ENCODE peak calls at places on chromosomes 4 and X, in eight cellular contexts. One of them, this sample, is unnamed.

GRCh38 chr4:3372933-3373465 is 68.8 kb upstream of the HGFAC start:
- DNase-seq in stimulated activated CD4-positive, alpha-beta T cell treated with anti-CD3 and anti-CD28 coated beads, Interleukin-4, amount 100 ng/mL, for 48 hours: no peak
- DNase-seq in iris pigment epithelial cell: no peak
- DNase-seq in Caco-2: no peak
- DNase-seq in left cardiac atrium: peak; percentile 76
- DNase-seq in stimulated activated CD8-positive, alpha-beta memory T cell treated with anti-CD3 and anti-CD28 coated beads, Interleukin-7, amount 100 ng/mL, for 24 hours: no peak
- DNase-seq in HTR-8/SVneo: no peak
- DNase-seq in fibroblast of gingiva: no peak
- DNase-seq in this sample: no peak

GRCh38 chrX:9942086-9942485 is 25.1 kb upstream of the CLDN34 start:
- DNase-seq in HTR-8/SVneo: no peak
- DNase-seq in left cardiac atrium: no peak
- DNase-seq in stimulated activated CD4-positive, alpha-beta T cell treated with anti-CD3 and anti-CD28 coated beads, Interleukin-4, amount 100 ng/mL, for 48 hours: peak; percentile 44
- DNase-seq in iris pigment epithelial cell: no peak
- DNase-seq in stimulated activated CD8-positive, alpha-beta memory T cell treated with anti-CD3 and anti-CD28 coated beads, Interleukin-7, amount 100 ng/mL, for 24 hours: peak; percentile 21
- DNase-seq in fibroblast of gingiva: no peak
- DNase-seq in Caco-2: no peak
- DNase-seq in this sample: no peak

GRCh38 chr4:12319765-12320164 is 891.1 kb upstream of the HS3ST1 start:
- DNase-seq in stimulated activated CD4-positive, alpha-beta T cell treated with anti-CD3 and anti-CD28 coated beads, Interleukin-4, amount 100 ng/mL, for 48 hours: no peak
- DNase-seq in iris pigment epithelial cell: no peak
- DNase-seq in stimulated activated CD8-positive, alpha-beta memory T cell treated with anti-CD3 and anti-CD28 coated beads, Interleukin-7, amount 100 ng/mL, for 24 hours: no peak
- DNase-seq in HTR-8/SVneo: no peak
- DNase-seq in Caco-2: no peak
- DNase-seq in fibroblast of gingiva: no peak
- DNase-seq in left cardiac atrium: no peak
- DNase-seq in this sample: no peak

GRCh38 chr4:19575959-19576358 is 675.7 kb upstream of the SLIT2 start:
- DNase-seq in fibroblast of gingiva: peak; percentile 10
- DNase-seq in stimulated activated CD8-positive, alpha-beta memory T cell treated with anti-CD3 and anti-CD28 coated beads, Interleukin-7, amount 100 ng/mL, for 24 hours: no peak
- DNase-seq in stimulated activated CD4-positive, alpha-beta T cell treated with anti-CD3 and anti-CD28 coated beads, Interleukin-4, amount 100 ng/mL, for 48 hours: no peak
- DNase-seq in iris pigment epithelial cell: peak; percentile 28
- DNase-seq in Caco-2: no peak
- DNase-seq in HTR-8/SVneo: no peak
- DNase-seq in left cardiac atrium: no peak
- DNase-seq in this sample: no peak

GRCh38 chrX:8803326-8803725 is 2.1 kb upstream of the FAM9A start:
- DNase-seq in HTR-8/SVneo: no peak
- DNase-seq in stimulated activated CD8-positive, alpha-beta memory T cell treated with anti-CD3 and anti-CD28 coated beads, Interleukin-7, amount 100 ng/mL, for 24 hours: no peak
- DNase-seq in stimulated activated CD4-positive, alpha-beta T cell treated with anti-CD3 and anti-CD28 coated beads, Interleukin-4, amount 100 ng/mL, for 48 hours: no peak
- DNase-seq in fibroblast of gingiva: no peak
- DNase-seq in Caco-2: no peak
- DNase-seq in iris pigment epithelial cell: no peak
- DNase-seq in left cardiac atrium: no peak
- DNase-seq in this sample: no peak

GRCh38 chr4:131584587-131584986 is 1564.5 kb upstream of the PCDH10 start:
- DNase-seq in Caco-2: no peak
- DNase-seq in stimulated activated CD8-positive, alpha-beta memory T cell treated with anti-CD3 and anti-CD28 coated beads, Interleukin-7, amount 100 ng/mL, for 24 hours: no peak
- DNase-seq in fibroblast of gingiva: no peak
- DNase-seq in iris pigment epithelial cell: no peak
- DNase-seq in left cardiac atrium: no peak
- DNase-seq in stimulated activated CD4-positive, alpha-beta T cell treated with anti-CD3 and anti-CD28 coated beads, Interleukin-4, amount 100 ng/mL, for 48 hours: no peak
- DNase-seq in HTR-8/SVneo: no peak
- DNase-seq in this sample: no peak

GRCh38 chr4:36013206-36013605 is 231.1 kb downstream of the ARAP2 start:
- DNase-seq in Caco-2: no peak
- DNase-seq in iris pigment epithelial cell: no peak
- DNase-seq in fibroblast of gingiva: no peak
- DNase-seq in stimulated activated CD4-positive, alpha-beta T cell treated with anti-CD3 and anti-CD28 coated beads, Interleukin-4, amount 100 ng/mL, for 48 hours: no peak
- DNase-seq in stimulated activated CD8-positive, alpha-beta memory T cell treated with anti-CD3 and anti-CD28 coated beads, Interleukin-7, amount 100 ng/mL, for 24 hours: no peak
- DNase-seq in HTR-8/SVneo: no peak
- DNase-seq in left cardiac atrium: no peak
- DNase-seq in this sample: no peak

GRCh38 chrX:16712116-16712824 is at the start of gene CTPS2:
- DNase-seq in stimulated activated CD4-positive, alpha-beta T cell treated with anti-CD3 and anti-CD28 coated beads, Interleukin-4, amount 100 ng/mL, for 48 hours: peak; percentile 33
- DNase-seq in fibroblast of gingiva: peak; percentile 55
- DNase-seq in HTR-8/SVneo: peak; percentile 69
- DNase-seq in stimulated activated CD8-positive, alpha-beta memory T cell treated with anti-CD3 and anti-CD28 coated beads, Interleukin-7, amount 100 ng/mL, for 24 hours: no peak
- DNase-seq in iris pigment epithelial cell: peak; percentile 59
- DNase-seq in Caco-2: peak; percentile 71
- DNase-seq in left cardiac atrium: peak; percentile 66
- DNase-seq in this sample: peak; percentile 16

GRCh38 chr4:159401791-159402380 is 299.0 kb downstream of the RAPGEF2 start:
- DNase-seq in stimulated activated CD8-positive, alpha-beta memory T cell treated with anti-CD3 and anti-CD28 coated beads, Interleukin-7, amount 100 ng/mL, for 24 hours: no peak
- DNase-seq in stimulated activated CD4-positive, alpha-beta T cell treated with anti-CD3 and anti-CD28 coated beads, Interleukin-4, amount 100 ng/mL, for 48 hours: no peak
- DNase-seq in iris pigment epithelial cell: peak; percentile 97
- DNase-seq in Caco-2: no peak
- DNase-seq in fibroblast of gingiva: peak; percentile 12
- DNase-seq in left cardiac atrium: no peak
- DNase-seq in HTR-8/SVneo: peak; percentile 63
- DNase-seq in this sample: no peak

GRCh38 chrX:151726751-151727150 is 7.8 kb upstream of the CNGA2 start:
- DNase-seq in fibroblast of gingiva: no peak
- DNase-seq in stimulated activated CD4-positive, alpha-beta T cell treated with anti-CD3 and anti-CD28 coated beads, Interleukin-4, amount 100 ng/mL, for 48 hours: no peak
- DNase-seq in iris pigment epithelial cell: no peak
- DNase-seq in stimulated activated CD8-positive, alpha-beta memory T cell treated with anti-CD3 and anti-CD28 coated beads, Interleukin-7, amount 100 ng/mL, for 24 hours: no peak
- DNase-seq in HTR-8/SVneo: no peak
- DNase-seq in Caco-2: no peak
- DNase-seq in left cardiac atrium: no peak
- DNase-seq in this sample: no peak

GRCh38 chr4:10084651-10085320 is 31.8 kb downstream of the WDR1 start:
- DNase-seq in stimulated activated CD4-positive, alpha-beta T cell treated with anti-CD3 and anti-CD28 coated beads, Interleukin-4, amount 100 ng/mL, for 48 hours: no peak
- DNase-seq in left cardiac atrium: peak; percentile 21
- DNase-seq in Caco-2: no peak
- DNase-seq in HTR-8/SVneo: no peak
- DNase-seq in iris pigment epithelial cell: no peak
- DNase-seq in stimulated activated CD8-positive, alpha-beta memory T cell treated with anti-CD3 and anti-CD28 coated beads, Interleukin-7, amount 100 ng/mL, for 24 hours: no peak
- DNase-seq in fibroblast of gingiva: no peak
- DNase-seq in this sample: no peak

GRCh38 chrX:11678174-11678573 is 12.5 kb upstream of the ARHGAP6 start:
- DNase-seq in HTR-8/SVneo: no peak
- DNase-seq in Caco-2: no peak
- DNase-seq in iris pigment epithelial cell: no peak
- DNase-seq in stimulated activated CD4-positive, alpha-beta T cell treated with anti-CD3 and anti-CD28 coated beads, Interleukin-4, amount 100 ng/mL, for 48 hours: no peak
- DNase-seq in stimulated activated CD8-positive, alpha-beta memory T cell treated with anti-CD3 and anti-CD28 coated beads, Interleukin-7, amount 100 ng/mL, for 24 hours: no peak
- DNase-seq in left cardiac atrium: no peak
- DNase-seq in fibroblast of gingiva: no peak
- DNase-seq in this sample: no peak